ENCODE peak calls at places on chromosomes 4 and X, in five cellular contexts. D is mucosa of descending colon, Z is heart right ventricle, S is dorsolateral prefrontal cortex, B is ovary. X is an unnamed sample.

GRCh38 chr4:58749206-58749605 is 1639.0 kb upstream of the IGFBP7 start:
- DNase-seq in S (no peak), B (no peak), Z (no peak), D (peak), X (no peak)

GRCh38 chr4:67087897-67088296 is 457.4 kb downstream of the CENPC start:
- DNase-seq in Z (no peak), B (no peak), S (peak), D (no peak), X (peak)

GRCh38 chr4:2886622-2887021 is 43.0 kb downstream of the ADD1 start:
- DNase-seq in S (no peak), B (no peak), D (no peak), Z (no peak), X (no peak)

GRCh38 chr4:6199344-6199921 is 916 bp downstream of the JAKMIP1 start:
- DNase-seq in S (no peak), B (no peak), D (no peak), Z (no peak), X (peak)

GRCh38 chr4:82469776-82470345 is 39.5 kb downstream of the ENOPH1 start:
- DNase-seq in Z (no peak), B (peak), S (peak), D (no peak), X (no peak)

GRCh38 chr4:53321151-53321987 is 44.5 kb downstream of the SCFD2 start:
- DNase-seq in B (no peak), S (no peak), Z (no peak), D (no peak), X (no peak)

GRCh38 chr4:154998284-154998683 is 210.2 kb upstream of the NPY2R start:
- DNase-seq in Z (no peak), B (no peak), S (no peak), D (no peak), X (no peak)

GRCh38 chrX:123755107-123755506 is 22.3 kb upstream of the THOC2 start:
- DNase-seq in Z (no peak), S (no peak), B (no peak), D (no peak), X (no peak)

GRCh38 chr4:85402371-85402770 is 72.6 kb upstream of the ARHGAP24 start:
- DNase-seq in Z (no peak), S (no peak), D (no peak), B (no peak), X (no peak)

DNA sequence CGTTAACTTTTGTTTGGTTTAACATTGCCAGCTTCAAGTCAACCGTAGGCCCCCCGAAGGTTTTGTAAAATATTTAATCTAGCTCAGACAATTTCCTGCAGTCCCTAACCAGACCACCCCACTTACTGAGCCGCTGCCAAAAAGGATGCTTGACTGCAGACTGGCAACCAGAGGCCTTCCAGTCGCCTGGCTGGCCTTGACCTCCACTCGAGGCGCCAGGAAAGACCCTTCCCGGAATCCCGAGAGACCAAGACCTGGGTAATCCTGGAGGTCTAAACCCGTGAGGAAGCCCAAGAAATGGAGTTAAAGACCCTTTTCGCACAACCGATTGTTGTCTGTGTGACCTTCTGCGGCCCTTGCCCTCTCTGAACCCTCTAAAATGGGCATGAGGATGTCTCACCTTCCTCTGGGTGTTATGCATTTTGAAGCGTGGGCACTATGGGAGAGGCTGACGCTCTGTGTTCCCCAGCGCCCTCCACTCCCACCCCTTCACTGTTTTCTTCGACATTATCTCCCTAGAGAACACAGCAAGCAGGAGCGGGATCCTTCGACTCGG is 86.2 kb downstream of the BCOR start:
- DNase-seq in Z (no peak), S (no peak), B (peak), D (no peak), X (no peak)
- H3K4me3 ChIP-seq in Z (no peak), S (no peak), B (no peak), D (no peak), X (no peak)

DNA sequence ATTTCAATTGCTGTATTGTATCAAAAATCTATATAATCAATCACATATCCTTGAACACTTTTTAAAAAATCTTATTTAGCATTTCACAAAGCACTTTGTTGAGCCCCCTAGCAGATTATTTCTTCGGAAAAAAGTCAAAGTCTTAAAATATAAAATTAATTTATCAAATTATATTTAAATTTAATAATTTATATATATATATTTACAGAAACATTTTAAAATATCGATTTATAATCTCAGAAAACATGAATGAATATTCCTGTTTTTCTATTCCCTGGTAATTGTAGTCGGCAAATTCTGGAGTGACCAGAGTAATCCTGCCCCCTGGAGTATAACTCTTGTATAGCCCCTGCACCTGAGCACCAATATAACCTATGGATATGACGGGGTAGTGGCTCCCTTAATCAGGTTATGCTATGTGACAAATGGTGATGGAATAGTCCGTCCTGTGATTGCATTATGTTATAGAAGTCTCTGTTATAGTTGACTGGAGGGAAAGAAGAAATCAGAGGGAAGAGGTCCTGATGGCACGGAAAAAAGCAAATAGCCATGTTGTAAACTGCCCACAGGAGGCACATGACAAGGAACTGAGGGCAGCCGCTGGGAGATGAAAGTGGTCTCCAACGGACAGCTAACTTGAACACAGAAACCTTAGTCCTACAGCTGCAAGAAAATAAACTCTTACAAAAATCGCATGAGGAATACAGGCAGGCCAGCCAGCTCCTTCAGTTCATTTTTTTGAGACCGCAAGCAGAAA is 1092.3 kb downstream of the ARAP2 start:
- DNase-seq in S (no peak), B (no peak), D (no peak), Z (no peak), X (peak)
- TF ChIP-seq CTCF in S (no peak), B (no peak), D (no peak), Z (no peak), X (peak)

GRCh38 chrX:48703228-48703627 is 6.7 kb downstream of the SUV39H1 start:
- DNase-seq in B (no peak), Z (no peak), D (no peak), S (no peak), X (no peak)
- H3K4me3 ChIP-seq in B (no peak), Z (no peak), D (no peak), S (no peak), X (no peak)

GRCh38 chrX:99305573-99305972 is 1104.5 kb downstream of the PCDH19 start:
- DNase-seq in D (no peak), Z (no peak), B (no peak), S (no peak), X (no peak)

DNA sequence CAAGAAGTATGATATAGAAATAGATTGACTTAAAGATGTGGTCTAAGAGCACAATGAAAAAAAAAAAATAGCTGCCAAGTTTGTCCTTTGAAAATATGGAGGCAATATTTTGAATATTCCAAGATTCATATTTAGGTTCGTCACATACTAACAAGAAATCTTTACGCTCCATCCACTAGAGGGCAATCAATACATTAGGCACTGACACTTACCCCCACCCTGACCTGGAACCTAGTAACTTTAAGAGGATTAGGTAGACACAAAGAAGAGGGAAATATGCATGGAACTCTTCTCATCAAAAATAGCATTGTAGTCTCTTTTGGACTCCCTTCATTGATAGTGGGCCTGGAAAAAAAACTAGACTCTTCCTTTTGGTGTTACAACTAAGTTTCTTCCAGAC is 1108.1 kb downstream of the PCDH19 start:
- DNase-seq in S (no peak), D (no peak), B (no peak), Z (no peak), X (peak)
- TF ChIP-seq CTCF in S (peak), D (no peak), B (no peak), Z (no peak), X (peak)

GRCh38 chr4:150072471-150072870 is 5.8 kb upstream of the DCLK2 start:
- DNase-seq in B (no peak), D (no peak), Z (no peak), S (no peak), X (no peak)
- H3K4me3 ChIP-seq in B (no peak), D (no peak), Z (no peak), S (no peak), X (no peak)

GRCh38 chr4:185344743-185345538 is 50.8 kb downstream of the LRP2BP start:
- DNase-seq in Z (no peak), B (no peak), D (no peak), S (no peak), X (peak)
- TF ChIP-seq CTCF in Z (no peak), B (no peak), D (no peak), S (no peak), X (no peak)

GRCh38 chrX:49155243-49155899 is 7.2 kb upstream of the MAGIX start:
- DNase-seq in B (no peak), S (no peak), Z (no peak), D (no peak), X (peak)
- H3K4me3 ChIP-seq in B (peak), S (peak), Z (no peak), D (no peak), X (peak)

DNA sequence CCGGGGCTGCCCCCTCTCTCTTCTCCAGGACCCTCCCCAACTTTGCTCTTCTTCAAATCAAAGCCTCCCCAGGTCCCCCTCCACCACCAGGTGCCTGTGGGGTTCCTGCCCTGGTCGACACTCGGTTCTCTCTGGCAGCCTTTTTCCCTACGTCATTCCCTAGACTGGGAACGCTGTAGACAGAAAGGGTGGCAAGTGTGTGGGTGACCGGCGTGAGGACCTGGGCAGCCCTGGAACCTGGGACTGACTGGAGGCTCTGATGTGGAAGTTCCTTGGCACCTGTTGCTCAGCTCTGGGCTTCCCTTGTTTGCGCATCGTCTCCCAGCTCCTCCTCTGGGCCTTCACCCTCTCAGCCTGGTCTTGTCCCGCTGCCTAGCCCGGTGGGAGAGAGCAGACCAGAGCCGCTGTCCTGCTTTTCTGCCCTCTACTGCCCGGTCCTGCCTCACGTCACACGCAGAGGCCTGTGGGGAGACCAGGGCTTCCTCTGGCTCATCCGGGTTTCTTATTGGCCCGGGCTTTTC is 1.3 kb downstream of the TACC3 start:
- DNase-seq in B (peak), Z (no peak), D (peak), S (no peak), X (no peak)
- TF ChIP-seq CTCF in B (no peak), Z (no peak), D (no peak), S (no peak), X (no peak)

DNA sequence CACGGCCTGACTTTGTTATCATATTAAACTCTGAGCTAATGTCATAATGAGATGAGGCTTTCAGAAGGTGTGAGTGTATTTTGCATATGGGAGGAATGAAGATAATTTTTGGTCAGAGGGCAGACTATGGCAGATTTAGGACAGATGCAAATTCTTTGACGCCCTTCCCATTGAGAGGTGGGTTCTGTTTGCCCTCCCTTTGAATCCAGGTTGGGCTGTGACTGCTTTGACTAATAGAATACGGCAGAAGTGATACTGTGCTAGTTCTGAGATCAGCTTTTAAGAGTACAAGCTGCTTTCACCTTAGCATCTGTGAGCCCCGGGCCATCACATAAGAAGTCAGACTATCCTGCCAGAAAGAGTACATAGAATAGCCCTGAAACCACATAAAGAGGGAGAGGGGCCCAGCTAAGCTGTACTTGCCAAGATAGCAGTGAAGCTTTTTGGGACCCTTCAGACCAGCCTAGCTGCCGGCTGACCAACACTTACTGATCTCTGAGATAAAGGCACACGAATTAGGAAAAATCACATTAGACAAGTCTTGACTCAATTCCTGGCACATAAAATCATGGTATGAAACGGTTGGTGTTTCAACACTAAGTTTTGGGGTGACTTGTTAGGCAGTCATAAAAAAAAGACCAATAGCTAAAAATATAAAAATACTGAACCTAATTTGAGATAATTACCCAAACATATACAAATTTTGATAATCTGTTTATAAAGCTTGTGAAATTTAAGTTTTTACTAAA is 166.7 kb upstream of the SH3RF1 start:
- DNase-seq in D (no peak), B (no peak), S (no peak), Z (no peak), X (peak)
- H3K4me3 ChIP-seq in D (no peak), B (no peak), S (no peak), Z (no peak), X (peak)